ENCODE peak calls at places on chromosomes 13 and 19, in five cellular contexts. One of them, this sample, is unnamed.

GRCh38 chr19:28239270-28239669 is 973.7 kb downstream of the UQCRFS1 start:
- DNase-seq in kidney epithelial cell: no peak
- DNase-seq in breast epithelium: no peak
- DNase-seq in ascending aorta: no peak
- DNase-seq in Calu3: no peak
- DNase-seq in this sample: no peak

GRCh38 chr13:28728642-28729041 is 9.9 kb upstream of the SLC46A3 start:
- DNase-seq in breast epithelium: no peak
- DNase-seq in kidney epithelial cell: no peak
- DNase-seq in ascending aorta: no peak
- DNase-seq in Calu3: no peak
- DNase-seq in this sample: no peak

GRCh38 chr13:24228852-24229458 is 68.4 kb downstream of the SPATA13 start:
- DNase-seq in ascending aorta: no peak
- DNase-seq in kidney epithelial cell: peak
- DNase-seq in breast epithelium: no peak
- DNase-seq in Calu3: peak
- DNase-seq in this sample: peak

GRCh38 chr13:20828540-20829364 is 55.0 kb upstream of the EEF1AKMT1 start:
- DNase-seq in breast epithelium: no peak
- DNase-seq in Calu3: peak
- DNase-seq in kidney epithelial cell: no peak
- DNase-seq in ascending aorta: no peak
- DNase-seq in this sample: peak

GRCh38 chr19:1672769-1673644 is 20.6 kb upstream of the TCF3 start:
- DNase-seq in Calu3: no peak
- DNase-seq in kidney epithelial cell: no peak
- DNase-seq in ascending aorta: no peak
- DNase-seq in breast epithelium: no peak
- DNase-seq in this sample: no peak

GRCh38 chr13:28658539-28658795 is 463 bp upstream of the POMP start:
- DNase-seq in Calu3: no peak
- DNase-seq in ascending aorta: no peak
- DNase-seq in kidney epithelial cell: no peak
- DNase-seq in breast epithelium: no peak
- DNase-seq in this sample: peak

GRCh38 chr13:113922412-113923118 is 51.3 kb downstream of the C13orf46 start:
- DNase-seq in Calu3: no peak
- DNase-seq in breast epithelium: peak
- DNase-seq in kidney epithelial cell: no peak
- DNase-seq in ascending aorta: no peak
- DNase-seq in this sample: no peak

GRCh38 chr19:47035127-47035494 is 13.3 kb downstream of the TMEM160 start:
- DNase-seq in kidney epithelial cell: no peak
- DNase-seq in ascending aorta: no peak
- DNase-seq in breast epithelium: no peak
- DNase-seq in Calu3: no peak
- DNase-seq in this sample: no peak

GRCh38 chr19:29275266-29275665 is 62.3 kb upstream of the UQCRFS1 start:
- DNase-seq in Calu3: no peak
- DNase-seq in breast epithelium: no peak
- DNase-seq in kidney epithelial cell: no peak
- DNase-seq in ascending aorta: no peak
- DNase-seq in this sample: no peak

GRCh38 chr13:113927661-113928581 is 46.0 kb downstream of the C13orf46 start:
- DNase-seq in breast epithelium: peak
- DNase-seq in kidney epithelial cell: no peak
- DNase-seq in ascending aorta: no peak
- DNase-seq in Calu3: no peak
- DNase-seq in this sample: no peak

GRCh38 chr13:104281910-104282309 is 1215.7 kb upstream of the SLC10A2 start:
- DNase-seq in Calu3: no peak
- DNase-seq in breast epithelium: no peak
- DNase-seq in kidney epithelial cell: no peak
- DNase-seq in ascending aorta: no peak
- DNase-seq in this sample: no peak

GRCh38 chr13:41127746-41128145 is 4.9 kb downstream of the KBTBD6 start:
- DNase-seq in ascending aorta: no peak
- DNase-seq in breast epithelium: no peak
- DNase-seq in kidney epithelial cell: no peak
- DNase-seq in Calu3: no peak
- DNase-seq in this sample: no peak

GRCh38 chr19:12828494-12828893 is 5.9 kb downstream of the RTBDN start:
- DNase-seq in Calu3: peak
- DNase-seq in ascending aorta: no peak
- DNase-seq in breast epithelium: no peak
- DNase-seq in kidney epithelial cell: no peak
- DNase-seq in this sample: peak

GRCh38 chr19:12821761-12822160 is 12.6 kb downstream of the RTBDN start:
- DNase-seq in Calu3: no peak
- DNase-seq in ascending aorta: no peak
- DNase-seq in breast epithelium: no peak
- DNase-seq in kidney epithelial cell: no peak
- DNase-seq in this sample: no peak

DNA sequence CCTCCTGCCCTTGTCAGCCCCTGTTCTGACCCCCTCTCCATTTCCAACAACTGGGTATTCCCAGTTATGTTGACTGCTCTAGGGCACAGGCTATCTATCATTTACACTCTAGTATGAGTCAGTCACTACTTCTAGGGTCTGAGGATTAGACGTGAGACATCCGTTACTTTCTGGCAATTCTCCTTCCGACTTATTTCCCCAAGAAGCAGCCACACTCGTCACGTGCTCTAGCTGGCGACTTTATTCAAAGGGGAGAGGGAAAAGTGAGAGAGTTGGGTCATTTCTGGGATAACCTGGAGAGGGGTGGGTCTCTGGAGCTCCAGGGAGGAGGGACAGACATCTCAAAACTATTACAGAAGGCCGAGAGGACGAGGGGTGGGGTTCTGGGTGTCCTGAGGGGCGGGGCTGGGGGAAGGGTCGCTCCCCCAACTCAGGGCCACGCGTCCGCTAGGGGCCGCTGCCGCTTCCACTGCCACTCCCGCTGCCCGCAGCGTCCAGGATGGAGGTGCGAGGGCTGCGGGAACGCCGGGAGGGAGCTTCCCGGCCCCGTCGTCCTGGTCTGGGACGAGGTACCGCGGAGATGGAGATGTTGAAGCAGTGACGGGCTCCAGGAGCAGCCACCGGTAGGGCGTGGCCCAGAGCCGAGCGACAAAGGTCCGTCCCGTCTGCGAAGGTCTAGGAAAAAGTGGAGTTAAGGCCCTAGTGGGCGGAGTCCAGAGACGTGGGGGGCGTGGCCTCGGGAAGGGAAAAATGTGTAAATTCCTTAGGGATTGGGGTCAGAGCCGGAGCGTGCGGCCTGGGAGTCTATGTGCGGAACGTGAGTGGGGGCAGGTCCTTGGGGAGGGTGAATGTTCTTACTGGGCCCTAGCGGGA is 8.9 kb downstream of the RTBDN start:
- DNase-seq in kidney epithelial cell: no peak
- DNase-seq in Calu3: peak
- DNase-seq in ascending aorta: no peak
- DNase-seq in breast epithelium: no peak
- DNase-seq in this sample: peak
- TF ChIP-seq CTCF in kidney epithelial cell: peak
- TF ChIP-seq CTCF in Calu3: no peak
- TF ChIP-seq CTCF in ascending aorta: peak
- TF ChIP-seq CTCF in breast epithelium: no peak
- TF ChIP-seq CTCF in this sample: peak

DNA sequence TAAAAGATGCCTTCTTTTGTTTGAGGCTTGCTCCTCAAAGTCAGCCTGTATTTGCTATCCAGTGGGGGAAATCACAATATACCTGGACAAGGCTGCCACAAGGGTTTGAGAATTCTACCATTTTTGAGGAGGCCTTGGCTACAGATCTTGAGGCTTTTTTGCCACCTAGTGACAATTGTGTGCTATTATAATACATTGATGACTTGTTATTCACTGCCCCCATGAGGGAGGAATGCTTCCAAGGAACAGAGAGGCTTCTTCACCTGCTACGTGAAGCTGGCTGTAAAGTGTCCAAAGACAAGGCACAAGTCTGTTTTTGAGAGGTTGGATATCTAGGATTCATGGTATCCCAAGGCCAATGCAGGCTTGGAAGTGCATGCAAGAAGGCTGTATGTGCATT is 72.5 kb downstream of the ZNF708 start:
- DNase-seq in Calu3: no peak
- DNase-seq in kidney epithelial cell: no peak
- DNase-seq in ascending aorta: no peak
- DNase-seq in breast epithelium: no peak
- DNase-seq in this sample: no peak
- TF ChIP-seq CTCF in Calu3: no peak
- TF ChIP-seq CTCF in kidney epithelial cell: no peak
- TF ChIP-seq CTCF in ascending aorta: no peak
- TF ChIP-seq CTCF in breast epithelium: no peak
- TF ChIP-seq CTCF in this sample: peak

GRCh38 chr19:45591004-45591637 is 6.5 kb upstream of the OPA3 start:
- DNase-seq in ascending aorta: no peak
- DNase-seq in kidney epithelial cell: no peak
- DNase-seq in breast epithelium: no peak
- DNase-seq in Calu3: peak
- DNase-seq in this sample: peak
- TF ChIP-seq CTCF in ascending aorta: peak
- TF ChIP-seq CTCF in kidney epithelial cell: peak
- TF ChIP-seq CTCF in breast epithelium: no peak
- TF ChIP-seq CTCF in Calu3: peak
- TF ChIP-seq CTCF in this sample: peak

GRCh38 chr19:39412867-39413268 is 399 bp downstream of the PLEKHG2 start:
- DNase-seq in kidney epithelial cell: no peak
- DNase-seq in Calu3: no peak
- DNase-seq in ascending aorta: no peak
- DNase-seq in breast epithelium: no peak
- DNase-seq in this sample: no peak
- TF ChIP-seq CTCF in kidney epithelial cell: no peak
- TF ChIP-seq CTCF in Calu3: no peak
- TF ChIP-seq CTCF in ascending aorta: no peak
- TF ChIP-seq CTCF in breast epithelium: no peak
- TF ChIP-seq CTCF in this sample: no peak

GRCh38 chr13:44972956-44973581 is 16.2 kb downstream of the NUFIP1 start:
- DNase-seq in breast epithelium: no peak
- DNase-seq in Calu3: no peak
- DNase-seq in kidney epithelial cell: no peak
- DNase-seq in ascending aorta: no peak
- DNase-seq in this sample: no peak

GRCh38 chr13:44967656-44968451 is 21.4 kb downstream of the NUFIP1 start:
- DNase-seq in ascending aorta: no peak
- DNase-seq in Calu3: no peak
- DNase-seq in kidney epithelial cell: no peak
- DNase-seq in breast epithelium: no peak
- DNase-seq in this sample: no peak

GRCh38 chr13:44971656-44972595 is 17.3 kb downstream of the NUFIP1 start:
- DNase-seq in kidney epithelial cell: no peak
- DNase-seq in ascending aorta: no peak
- DNase-seq in Calu3: no peak
- DNase-seq in breast epithelium: no peak
- DNase-seq in this sample: no peak

GRCh38 chr13:44974056-44974798 is 15.0 kb downstream of the NUFIP1 start:
- DNase-seq in kidney epithelial cell: no peak
- DNase-seq in breast epithelium: no peak
- DNase-seq in Calu3: no peak
- DNase-seq in ascending aorta: no peak
- DNase-seq in this sample: no peak

GRCh38 chr13:44969858-44970484 is 19.3 kb downstream of the NUFIP1 start:
- DNase-seq in kidney epithelial cell: peak
- DNase-seq in breast epithelium: no peak
- DNase-seq in Calu3: no peak
- DNase-seq in ascending aorta: no peak
- DNase-seq in this sample: no peak
- TF ChIP-seq CTCF in kidney epithelial cell: peak
- TF ChIP-seq CTCF in breast epithelium: peak
- TF ChIP-seq CTCF in Calu3: peak
- TF ChIP-seq CTCF in ascending aorta: peak
- TF ChIP-seq CTCF in this sample: peak

GRCh38 chr13:80962855-80963254 is 621.9 kb upstream of the SPRY2 start:
- DNase-seq in kidney epithelial cell: no peak
- DNase-seq in breast epithelium: no peak
- DNase-seq in ascending aorta: no peak
- DNase-seq in Calu3: no peak
- DNase-seq in this sample: no peak
- TF ChIP-seq CTCF in kidney epithelial cell: no peak
- TF ChIP-seq CTCF in breast epithelium: no peak
- TF ChIP-seq CTCF in ascending aorta: no peak
- TF ChIP-seq CTCF in Calu3: no peak
- TF ChIP-seq CTCF in this sample: peak

GRCh38 chr13:51452391-51453307 is at the start of gene INTS6:
- DNase-seq in breast epithelium: peak
- DNase-seq in kidney epithelial cell: peak
- DNase-seq in Calu3: peak
- DNase-seq in ascending aorta: peak
- DNase-seq in this sample: peak
- TF ChIP-seq CTCF in breast epithelium: no peak
- TF ChIP-seq CTCF in kidney epithelial cell: no peak
- TF ChIP-seq CTCF in Calu3: no peak
- TF ChIP-seq CTCF in ascending aorta: no peak
- TF ChIP-seq CTCF in this sample: no peak

GRCh38 chr19:4816388-4817165 is 14.9 kb downstream of the TICAM1 start:
- DNase-seq in kidney epithelial cell: no peak
- DNase-seq in ascending aorta: no peak
- DNase-seq in Calu3: no peak
- DNase-seq in breast epithelium: no peak
- DNase-seq in this sample: no peak

GRCh38 chr19:4814625-4815425 is 16.7 kb downstream of the TICAM1 start:
- DNase-seq in kidney epithelial cell: no peak
- DNase-seq in Calu3: no peak
- DNase-seq in breast epithelium: no peak
- DNase-seq in ascending aorta: no peak
- DNase-seq in this sample: no peak

GRCh38 chr19:4821265-4821664 is 10.2 kb downstream of the TICAM1 start:
- DNase-seq in Calu3: no peak
- DNase-seq in kidney epithelial cell: no peak
- DNase-seq in ascending aorta: no peak
- DNase-seq in breast epithelium: no peak
- DNase-seq in this sample: no peak

GRCh38 chr19:4815426-4816387 is 15.8 kb downstream of the TICAM1 start:
- DNase-seq in Calu3: peak
- DNase-seq in kidney epithelial cell: peak
- DNase-seq in breast epithelium: peak
- DNase-seq in ascending aorta: peak
- DNase-seq in this sample: peak

DNA sequence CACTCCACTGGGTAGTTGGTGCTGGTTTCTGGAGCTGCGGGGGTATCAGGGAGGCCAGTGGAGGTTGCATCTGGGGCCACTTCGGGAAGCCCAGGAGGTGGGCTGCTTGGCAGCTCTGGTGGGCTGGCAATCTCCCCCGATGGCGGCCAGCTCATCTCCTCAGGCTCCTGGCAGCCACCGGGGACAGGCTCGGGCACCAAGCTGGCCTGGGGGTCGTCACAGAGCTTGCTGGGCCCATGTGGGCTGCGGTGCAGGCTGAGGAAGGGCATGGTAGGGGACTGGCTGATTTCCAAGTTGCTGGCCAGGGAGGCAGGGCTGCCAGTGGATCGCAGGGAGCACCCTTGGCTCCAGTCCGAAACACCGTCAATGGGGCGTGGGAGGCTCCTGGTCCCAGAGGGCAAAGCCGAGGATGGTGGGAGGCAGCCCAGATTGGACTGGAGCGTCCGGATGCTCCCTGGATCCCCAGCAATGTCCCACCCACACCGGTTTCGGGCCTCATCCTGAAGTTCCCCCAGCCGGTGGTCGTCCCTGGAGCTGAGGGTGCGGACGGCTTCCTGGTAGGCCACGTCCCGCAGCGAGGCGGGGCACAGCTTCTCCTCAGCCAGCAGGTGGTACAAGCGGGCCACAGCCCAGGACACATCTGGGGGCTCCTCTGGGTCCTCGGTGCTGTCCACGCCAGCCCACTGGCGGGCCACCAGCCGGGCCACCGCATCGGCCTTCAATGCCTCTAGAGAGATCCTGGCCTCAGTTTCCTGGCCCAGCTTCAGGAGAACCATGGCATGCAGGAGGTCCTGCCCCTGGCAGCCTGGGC is 13.8 kb downstream of the TICAM1 start:
- DNase-seq in ascending aorta: no peak
- DNase-seq in kidney epithelial cell: no peak
- DNase-seq in Calu3: no peak
- DNase-seq in breast epithelium: no peak
- DNase-seq in this sample: no peak
- TF ChIP-seq CTCF in ascending aorta: no peak
- TF ChIP-seq CTCF in kidney epithelial cell: no peak
- TF ChIP-seq CTCF in Calu3: no peak
- TF ChIP-seq CTCF in breast epithelium: no peak
- TF ChIP-seq CTCF in this sample: no peak